ENCODE peak calls at places on chromosomes 3 and 15, in four cellular contexts. One of them, this sample, is unnamed.

GRCh38 chr15:56496635-56497034 is 31.7 kb upstream of the MNS1 start:
- DNase-seq in K562: peak; percentile 54
- DNase-seq in ovary: no peak
- DNase-seq in gastrocnemius medialis: no peak
- DNase-seq in this sample: no peak

GRCh38 chr15:57340673-57341259 is 35.5 kb upstream of the CGNL1 start:
- DNase-seq in K562: peak; percentile 72
- DNase-seq in ovary: peak; percentile 64
- DNase-seq in gastrocnemius medialis: no peak
- DNase-seq in this sample: peak; percentile 67

GRCh38 chr15:38941399-38941953 is 376.9 kb upstream of the RASGRP1 start:
- DNase-seq in K562: no peak
- DNase-seq in ovary: no peak
- DNase-seq in gastrocnemius medialis: no peak
- DNase-seq in this sample: no peak

GRCh38 chr3:10283638-10284037 is 9.1 kb downstream of the GHRL start:
- DNase-seq in K562: no peak
- DNase-seq in ovary: no peak
- DNase-seq in gastrocnemius medialis: no peak
- DNase-seq in this sample: no peak

GRCh38 chr3:177538743-177539730 is 341.8 kb upstream of the TBL1XR1 start:
- DNase-seq in K562: no peak
- DNase-seq in ovary: no peak
- DNase-seq in gastrocnemius medialis: no peak
- DNase-seq in this sample: peak; percentile 35

GRCh38 chr3:126677862-126678549 is 23.1 kb upstream of the TXNRD3 start:
- DNase-seq in K562: no peak
- DNase-seq in ovary: no peak
- DNase-seq in gastrocnemius medialis: no peak
- DNase-seq in this sample: no peak

GRCh38 chr3:34683851-34684250 is 885.4 kb downstream of the PDCD6IP start:
- DNase-seq in K562: no peak
- DNase-seq in ovary: peak; percentile 54
- DNase-seq in gastrocnemius medialis: no peak
- DNase-seq in this sample: peak; percentile 71

GRCh38 chr3:101038393-101038792 is 45.2 kb upstream of the ABI3BP start:
- DNase-seq in K562: no peak
- DNase-seq in ovary: no peak
- DNase-seq in gastrocnemius medialis: no peak
- DNase-seq in this sample: no peak

GRCh38 chr3:141544697-141545096 is 57.9 kb downstream of the RASA2 start:
- DNase-seq in K562: no peak
- DNase-seq in ovary: no peak
- DNase-seq in gastrocnemius medialis: no peak
- DNase-seq in this sample: no peak

GRCh38 chr15:58440181-58440910 is 8.6 kb downstream of the LIPC start:
- DNase-seq in K562: no peak
- DNase-seq in ovary: no peak
- DNase-seq in gastrocnemius medialis: peak; percentile 42
- DNase-seq in this sample: peak; percentile 47

GRCh38 chr15:58437531-58438105 is 5.8 kb downstream of the LIPC start:
- DNase-seq in K562: no peak
- DNase-seq in ovary: no peak
- DNase-seq in gastrocnemius medialis: no peak
- DNase-seq in this sample: no peak

GRCh38 chr15:58438111-58438510 is 6.3 kb downstream of the LIPC start:
- DNase-seq in K562: no peak
- DNase-seq in ovary: no peak
- DNase-seq in gastrocnemius medialis: no peak
- DNase-seq in this sample: no peak

GRCh38 chr15:58440922-58441321 is 9.1 kb downstream of the LIPC start:
- DNase-seq in K562: peak; percentile 58
- DNase-seq in ovary: no peak
- DNase-seq in gastrocnemius medialis: no peak
- DNase-seq in this sample: peak; percentile 69

GRCh38 chr15:58438956-58439355 is 7.2 kb downstream of the LIPC start:
- DNase-seq in K562: peak; percentile 47
- DNase-seq in ovary: no peak
- DNase-seq in gastrocnemius medialis: no peak
- DNase-seq in this sample: no peak
- TF ChIP-seq CTCF in K562: peak; percentile 66
- TF ChIP-seq CTCF in ovary: no peak
- TF ChIP-seq CTCF in gastrocnemius medialis: no peak
- TF ChIP-seq CTCF in this sample: no peak

DNA sequence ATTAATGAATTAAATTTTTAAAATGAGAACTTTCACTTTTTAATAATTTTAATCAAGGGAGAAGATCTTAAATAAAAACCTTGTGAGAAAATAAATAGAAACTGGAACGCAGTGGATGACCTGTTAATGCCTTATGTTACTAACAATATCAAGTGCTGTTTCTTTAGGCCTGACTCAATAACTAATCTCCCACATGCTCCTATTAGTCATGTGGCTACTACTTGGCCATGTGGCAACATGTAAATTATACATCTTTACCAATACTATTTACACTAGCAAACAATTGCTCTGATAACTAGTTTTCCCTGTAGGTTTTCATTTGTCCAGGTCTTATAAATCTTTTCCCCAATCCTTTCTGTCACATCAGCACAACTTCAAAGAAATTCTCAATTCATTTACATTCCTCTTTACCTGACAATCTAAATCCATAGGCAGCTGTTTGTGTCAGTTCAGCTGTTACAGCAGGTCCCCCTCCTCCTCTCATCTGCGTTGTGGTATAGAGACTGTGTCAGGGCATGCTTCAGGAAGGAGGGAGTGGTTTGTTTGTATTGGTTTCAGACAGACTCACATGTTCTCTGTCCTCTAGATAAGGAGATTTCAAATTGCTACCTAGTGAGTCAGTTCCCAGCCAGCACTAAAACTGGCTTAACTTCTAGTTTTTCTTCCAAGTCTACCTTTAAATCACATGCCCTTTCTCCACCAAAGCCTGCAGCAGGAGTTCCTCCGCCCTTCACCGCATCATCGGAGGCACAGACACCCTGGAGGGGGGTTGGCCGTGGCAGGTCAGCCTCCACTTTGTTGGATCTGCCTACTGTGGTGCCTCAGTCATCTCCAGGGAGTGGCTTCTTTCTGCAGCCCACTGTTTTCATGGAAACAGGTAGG is 11.3 kb upstream of the C3orf52 start:
- DNase-seq in K562: no peak
- DNase-seq in ovary: no peak
- DNase-seq in gastrocnemius medialis: no peak
- DNase-seq in this sample: peak; percentile 72
- TF ChIP-seq POLR2A in K562: no peak
- TF ChIP-seq POLR2A in ovary: no peak
- TF ChIP-seq POLR2A in gastrocnemius medialis: no peak
- TF ChIP-seq POLR2A in this sample: peak; percentile 3

GRCh38 chr15:77542491-77543001 is 90.2 kb downstream of the LINGO1 start:
- DNase-seq in K562: no peak
- DNase-seq in ovary: peak; percentile 40
- DNase-seq in gastrocnemius medialis: no peak
- DNase-seq in this sample: no peak
- H3K4me3 ChIP-seq in K562: peak overlapping the region; percentile 42
- H3K4me3 ChIP-seq in ovary: no peak overlapping the region
- H3K4me3 ChIP-seq in gastrocnemius medialis: no peak overlapping the region
- H3K4me3 ChIP-seq in this sample: no peak overlapping the region

GRCh38 chr3:13282528-13282985 is 137.6 kb downstream of the NUP210 start:
- DNase-seq in K562: peak; percentile 75
- DNase-seq in ovary: no peak
- DNase-seq in gastrocnemius medialis: no peak
- DNase-seq in this sample: no peak
- TF ChIP-seq CTCF in K562: no peak
- TF ChIP-seq CTCF in ovary: no peak
- TF ChIP-seq CTCF in gastrocnemius medialis: no peak
- TF ChIP-seq CTCF in this sample: no peak

GRCh38 chr15:68797589-68798377 is 22.9 kb downstream of the ANP32A start:
- DNase-seq in K562: peak; percentile 39
- DNase-seq in ovary: no peak
- DNase-seq in gastrocnemius medialis: no peak
- DNase-seq in this sample: no peak
- TF ChIP-seq POLR2A in K562: no peak
- TF ChIP-seq POLR2A in ovary: no peak
- TF ChIP-seq POLR2A in gastrocnemius medialis: no peak
- TF ChIP-seq POLR2A in this sample: no peak